ENCODE peak calls at places on chromosomes 11 and 22, in five cellular contexts. I is RWPE1, L is right atrium auricular region, Q is neural crest cell, Y is HS-5. G is an unnamed sample.

GRCh38 chr11:26914968-26915367 is 78.9 kb upstream of the FIBIN start:
- DNase-seq in I (no peak), Q (no peak), Y (no peak), L (no peak), G (no peak)

GRCh38 chr11:120272303-120272702 is 32.4 kb downstream of the POU2F3 start:
- DNase-seq in I (peak), Q (no peak), L (no peak), Y (peak), G (no peak)

GRCh38 chr22:49569286-49570031 is 258.2 kb downstream of the BRD1 start:
- DNase-seq in Q (no peak), Y (no peak), I (no peak), L (no peak), G (no peak)

GRCh38 chr11:66478823-66479740 is 1.2 kb upstream of the DPP3 start:
- DNase-seq in Y (no peak), L (peak), I (peak), Q (no peak), G (peak)

GRCh38 chr11:118560806-118561205 is 4.9 kb downstream of the IFT46 start:
- DNase-seq in Y (no peak), I (no peak), Q (no peak), L (no peak), G (no peak)

GRCh38 chr11:119340335-119341221 is at the start of gene C1QTNF5:
- DNase-seq in Y (no peak), I (no peak), L (peak), Q (no peak), G (no peak)

GRCh38 chr11:128483211-128483788 is 104.1 kb downstream of the ETS1 start:
- DNase-seq in Q (no peak), I (no peak), Y (no peak), L (no peak), G (no peak)

GRCh38 chr11:29293825-29294224 is 723.0 kb downstream of the KCNA4 start:
- DNase-seq in L (no peak), Y (no peak), Q (no peak), I (peak), G (no peak)

GRCh38 chr11:2789791-2790580 is 90.2 kb upstream of the KCNQ1OT1 start:
- DNase-seq in I (no peak), L (peak), Y (no peak), Q (no peak), G (no peak)

GRCh38 chr11:19869946-19870589 is 157.4 kb downstream of the NAV2 start:
- DNase-seq in Y (no peak), I (no peak), Q (no peak), L (no peak), G (no peak)

GRCh38 chr22:22508274-22509176 is at the start of gene ZNF280B:
- DNase-seq in Y (peak), Q (peak), L (no peak), I (peak), G (peak)

GRCh38 chr11:16611395-16612233 is 126.8 kb upstream of the C11orf58 start:
- DNase-seq in Q (peak), I (no peak), Y (no peak), L (no peak), G (no peak)

GRCh38 chr11:102295045-102295444 is 22.2 kb upstream of the BIRC3 start:
- DNase-seq in I (no peak), Q (no peak), Y (no peak), L (no peak), G (no peak)

GRCh38 chr11:9211322-9211721 is 53.8 kb downstream of the DENND5A start:
- DNase-seq in I (no peak), L (no peak), Q (no peak), Y (no peak), G (no peak)

GRCh38 chr11:128803440-128803839 is 63.7 kb downstream of the KCNJ1 start:
- DNase-seq in I (no peak), Y (no peak), L (no peak), Q (no peak), G (no peak)

GRCh38 chr22:46849951-46850350 is 87.5 kb downstream of the TBC1D22A start:
- DNase-seq in I (no peak), L (no peak), Y (no peak), Q (no peak), G (no peak)

GRCh38 chr22:41540006-41540315 is 4.3 kb downstream of the POLR3H start:
- DNase-seq in L (no peak), Q (no peak), I (no peak), Y (no peak), G (no peak)

GRCh38 chr22:23035557-23036277 is 34.6 kb upstream of the GNAZ start:
- DNase-seq in Q (no peak), L (no peak), I (no peak), Y (no peak), G (no peak)

GRCh38 chr11:117691206-117691490 is 105.9 kb downstream of the DSCAML1 start:
- DNase-seq in I (no peak), Q (no peak), L (no peak), Y (no peak), G (no peak)

GRCh38 chr11:126607374-126607773 is 251.9 kb downstream of the ST3GAL4 start:
- DNase-seq in I (peak), Q (peak), Y (peak), L (peak), G (no peak)

GRCh38 chr11:10528121-10528520 is 12.9 kb downstream of the RNF141 start:
- DNase-seq in Y (no peak), Q (no peak), I (no peak), L (no peak), G (no peak)

GRCh38 chr11:33941637-33942160 is 49.8 kb upstream of the LMO2 start:
- DNase-seq in L (peak), I (no peak), Y (peak), Q (no peak), G (no peak)

GRCh38 chr11:1150769-1151365 is 6.9 kb upstream of the MUC5AC start:
- DNase-seq in Q (no peak), Y (no peak), L (peak), I (no peak), G (no peak)

GRCh38 chr22:31569126-31569525 is 72.8 kb downstream of the SFI1 start:
- DNase-seq in L (no peak), Q (no peak), Y (no peak), I (no peak), G (no peak)

GRCh38 chr11:120208777-120209176 is 2.1 kb upstream of the OAF start:
- DNase-seq in L (peak), I (peak), Q (no peak), Y (no peak), G (no peak)

GRCh38 chr11:4006946-4007680 is 87.5 kb upstream of the RRM1 start:
- DNase-seq in L (no peak), I (no peak), Q (no peak), Y (no peak), G (no peak)

GRCh38 chr11:76234704-76235232 is 28.5 kb upstream of the WNT11 start:
- DNase-seq in Q (no peak), Y (no peak), I (no peak), L (peak), G (peak)

GRCh38 chr11:104164028-104164520 is at the start of gene PDGFD:
- DNase-seq in L (peak), Y (no peak), Q (peak), I (peak), G (peak)

GRCh38 chr22:19275104-19275503 is 16.4 kb downstream of the CLTCL1 start:
- DNase-seq in L (no peak), Y (no peak), Q (no peak), I (no peak), G (no peak)

GRCh38 chr11:65316311-65316978 is 1.8 kb downstream of the CDC42EP2 start:
- DNase-seq in Y (peak), I (peak), Q (no peak), L (peak), G (no peak)